ENCODE peak calls at places on chromosomes 6 and 20, in five cellular contexts. P is left ventricle myocardium inferior, Q is HL-60, Z is Peyer's patch, F is progenitor cell of endocrine pancreas. T is an unnamed sample.

GRCh38 chr6:110699780-110700179 is 115.5 kb downstream of the CDK19 start:
- DNase-seq in Q (no peak), P (no peak), F (no peak), Z (no peak), T (no peak)

GRCh38 chr20:53621482-53622246 is 28.0 kb upstream of the ZNF217 start:
- DNase-seq in Z (no peak), F (no peak), P (peak; percentile 35), Q (no peak), T (no peak)

GRCh38 chr20:64093013-64093503 is 8.9 kb upstream of the LKAAEAR1 start:
- DNase-seq in P (no peak), Q (no peak), Z (no peak), F (no peak), T (peak; percentile 66)

GRCh38 chr6:107496041-107496440 is 6.1 kb downstream of the SOBP start:
- DNase-seq in Q (no peak), Z (no peak), F (no peak), P (no peak), T (no peak)

GRCh38 chr6:43511824-43512415 is 1.8 kb upstream of the LRRC73 start:
- DNase-seq in Z (no peak), F (no peak), Q (no peak), P (peak; percentile 65), T (no peak)

GRCh38 chr6:156886409-156886808 is 109.2 kb downstream of the ARID1B start:
- DNase-seq in Z (peak; percentile 37), Q (peak; percentile 41), P (no peak), F (no peak), T (no peak)

GRCh38 chr6:108582618-108583017 is 21.9 kb downstream of the FOXO3 start:
- DNase-seq in Q (no peak), F (no peak), P (no peak), Z (no peak), T (no peak)

GRCh38 chr6:170522565-170523183 is 30.4 kb downstream of the PSMB1 start:
- DNase-seq in Z (no peak), P (no peak), F (no peak), Q (no peak), T (peak; percentile 69)

GRCh38 chr20:41715525-41715924 is 97.3 kb upstream of the CHD6 start:
- DNase-seq in Z (no peak), F (no peak), Q (no peak), P (no peak), T (no peak)

GRCh38 chr6:136607204-136607931 is 57.1 kb upstream of the MAP7 start:
- DNase-seq in Z (no peak), P (no peak), F (no peak), Q (peak; percentile 13), T (no peak)

GRCh38 chr6:129370268-129370916 is 339.6 kb downstream of the ARHGAP18 start:
- DNase-seq in Z (no peak), Q (no peak), P (peak; percentile 18), F (no peak), T (peak; percentile 46)

GRCh38 chr20:31848088-31848999 is 2.9 kb upstream of the FOXS1 start:
- DNase-seq in F (no peak), Z (no peak), Q (no peak), P (no peak), T (no peak)

GRCh38 chr6:39214120-39214813 is 15.0 kb downstream of the KCNK5 start:
- DNase-seq in Q (no peak), Z (no peak), P (no peak), F (no peak), T (no peak)

GRCh38 chr6:6003334-6004146 is 3.2 kb downstream of the NRN1 start:
- DNase-seq in F (no peak), Z (no peak), P (no peak), Q (peak; percentile 81), T (peak; percentile 58)

GRCh38 chr20:21352703-21353102 is 44.6 kb downstream of the NKX2-4 start:
- DNase-seq in Q (no peak), Z (no peak), F (no peak), P (no peak), T (no peak)

GRCh38 chr6:8243462-8243861 is 141.1 kb upstream of the EEF1E1 start:
- DNase-seq in F (no peak), Z (no peak), Q (no peak), P (no peak), T (no peak)

GRCh38 chr6:110523461-110524021 is 47.1 kb upstream of the SLC22A16 start:
- DNase-seq in Z (no peak), Q (no peak), F (no peak), P (no peak), T (no peak)

GRCh38 chr6:22709804-22710203 is 140.4 kb downstream of the HDGFL1 start:
- DNase-seq in P (no peak), Q (no peak), Z (no peak), F (no peak), T (no peak)

GRCh38 chr20:48701702-48702101 is 126.1 kb downstream of the PREX1 start:
- DNase-seq in F (no peak), Z (no peak), Q (no peak), P (no peak), T (no peak)

GRCh38 chr6:75605635-75606034 is 4.0 kb downstream of the SENP6 start:
- DNase-seq in Q (no peak), F (no peak), Z (no peak), P (no peak), T (no peak)

GRCh38 chr20:8578191-8578690 is 446.2 kb downstream of the PLCB1 start:
- DNase-seq in P (no peak), F (no peak), Z (no peak), Q (no peak), T (no peak)

GRCh38 chr6:96234476-96234875 is 218.7 kb downstream of the FUT9 start:
- DNase-seq in F (no peak), Q (no peak), Z (no peak), P (no peak), T (no peak)

GRCh38 chr6:13239530-13240455 is 88.5 kb downstream of the TBC1D7 start:
- DNase-seq in Z (no peak), F (no peak), Q (no peak), P (no peak), T (no peak)

GRCh38 chr6:25898289-25898977 is 24.4 kb upstream of the SLC17A3 start:
- DNase-seq in F (no peak), Z (no peak), P (no peak), Q (no peak), T (no peak)

GRCh38 chr6:34894693-34895092 is 5.6 kb downstream of the ANKS1A start:
- DNase-seq in Z (no peak), P (no peak), F (no peak), Q (no peak), T (no peak)

GRCh38 chr6:150185697-150186096 is 42.9 kb downstream of the PPP1R14C start:
- DNase-seq in Z (no peak), F (no peak), Q (no peak), P (no peak), T (no peak)

GRCh38 chr20:52943185-52943841 is 28.8 kb upstream of the TSHZ2 start:
- DNase-seq in F (no peak), P (no peak), Z (no peak), Q (peak; percentile 10), T (no peak)

GRCh38 chr6:166365221-166365620 is 17.5 kb downstream of the MPC1 start:
- DNase-seq in Z (no peak), F (no peak), P (no peak), Q (no peak), T (no peak)

DNA sequence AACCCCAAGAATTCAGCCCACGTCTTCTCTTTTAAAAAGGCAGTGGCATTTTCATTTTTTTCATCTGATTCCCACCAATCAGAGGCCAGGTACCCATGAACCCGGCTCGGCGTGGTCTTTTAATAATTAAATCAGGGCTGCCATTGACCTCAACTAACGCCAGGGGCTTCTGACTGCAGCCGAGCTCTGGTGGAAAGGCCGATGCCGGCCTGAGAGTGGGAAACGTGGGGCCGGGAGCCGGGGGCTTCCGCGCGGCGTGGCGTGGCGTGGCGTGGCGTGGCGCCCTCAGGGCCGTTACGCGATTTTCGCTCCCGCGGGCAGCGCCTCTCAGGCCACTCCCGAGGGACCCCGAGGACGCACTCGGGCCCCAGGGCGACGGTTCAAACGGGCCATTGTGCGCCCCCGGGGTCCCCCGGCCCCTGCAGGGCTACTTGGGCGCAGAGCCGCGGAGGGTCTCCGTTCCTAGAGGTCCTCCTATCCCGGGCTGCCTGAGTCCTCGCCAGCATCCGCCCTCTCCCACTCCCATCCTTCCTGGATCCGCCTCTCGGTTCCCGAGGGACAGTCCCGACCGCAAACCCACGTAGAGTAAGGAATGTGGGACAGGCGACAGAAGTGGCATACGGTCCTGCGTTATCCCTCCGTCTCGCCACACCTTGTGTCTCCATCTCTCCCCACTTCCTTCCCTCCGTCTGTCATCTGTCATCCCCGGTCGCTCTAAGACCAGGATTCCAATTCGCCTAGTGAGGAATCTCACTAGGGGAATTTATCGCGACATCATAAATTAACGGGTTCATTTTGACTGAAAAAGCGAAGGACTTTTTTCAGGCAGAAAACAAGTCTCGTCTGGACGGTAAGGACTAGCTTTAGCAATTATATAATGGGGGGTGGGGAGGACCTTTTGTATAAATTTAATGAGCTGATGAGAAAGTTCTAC is 876 bp upstream of the TBPL1 start:
- DNase-seq in P (peak; percentile 67), F (peak; percentile 42), Z (peak; percentile 75), Q (peak; percentile 31), T (peak; percentile 79)
- TF ChIP-seq CTCF in P (peak; percentile 59), F (peak; percentile 59), Z (peak; percentile 37), Q (no peak), T (peak; percentile 84)

GRCh38 chr6:73580247-73581149 is 59.7 kb upstream of the EEF1A1 start:
- DNase-seq in F (peak; percentile 65), P (peak; percentile 78), Z (peak; percentile 63), Q (no peak), T (peak; percentile 47)
- TF ChIP-seq CTCF in F (peak; percentile 64), P (peak; percentile 58), Z (no peak), Q (peak; percentile 53), T (no peak)

DNA sequence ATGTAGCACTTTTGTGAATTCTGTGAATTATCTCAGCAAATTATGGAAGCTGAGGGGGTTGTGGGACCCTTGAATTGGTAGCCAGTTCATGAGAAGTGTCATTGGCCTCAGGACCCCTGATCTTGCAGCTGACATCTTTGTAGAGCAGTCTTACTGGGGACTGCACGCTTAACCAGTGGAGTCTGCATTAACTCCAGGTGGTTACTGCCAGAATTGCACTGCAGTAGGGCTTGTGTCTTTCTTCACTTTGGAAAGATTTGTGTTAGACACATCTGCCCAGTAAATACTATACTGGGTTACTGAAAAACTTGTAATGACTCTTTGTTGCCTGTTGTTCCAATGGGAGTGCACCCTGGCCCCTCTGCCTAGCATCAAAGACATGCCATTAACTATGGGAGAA is 21.2 kb upstream of the CDKN1A start:
- DNase-seq in Q (no peak), P (no peak), Z (no peak), F (no peak), T (no peak)
- TF ChIP-seq CTCF in Q (no peak), P (no peak), Z (no peak), F (no peak), T (peak; percentile 13)

DNA sequence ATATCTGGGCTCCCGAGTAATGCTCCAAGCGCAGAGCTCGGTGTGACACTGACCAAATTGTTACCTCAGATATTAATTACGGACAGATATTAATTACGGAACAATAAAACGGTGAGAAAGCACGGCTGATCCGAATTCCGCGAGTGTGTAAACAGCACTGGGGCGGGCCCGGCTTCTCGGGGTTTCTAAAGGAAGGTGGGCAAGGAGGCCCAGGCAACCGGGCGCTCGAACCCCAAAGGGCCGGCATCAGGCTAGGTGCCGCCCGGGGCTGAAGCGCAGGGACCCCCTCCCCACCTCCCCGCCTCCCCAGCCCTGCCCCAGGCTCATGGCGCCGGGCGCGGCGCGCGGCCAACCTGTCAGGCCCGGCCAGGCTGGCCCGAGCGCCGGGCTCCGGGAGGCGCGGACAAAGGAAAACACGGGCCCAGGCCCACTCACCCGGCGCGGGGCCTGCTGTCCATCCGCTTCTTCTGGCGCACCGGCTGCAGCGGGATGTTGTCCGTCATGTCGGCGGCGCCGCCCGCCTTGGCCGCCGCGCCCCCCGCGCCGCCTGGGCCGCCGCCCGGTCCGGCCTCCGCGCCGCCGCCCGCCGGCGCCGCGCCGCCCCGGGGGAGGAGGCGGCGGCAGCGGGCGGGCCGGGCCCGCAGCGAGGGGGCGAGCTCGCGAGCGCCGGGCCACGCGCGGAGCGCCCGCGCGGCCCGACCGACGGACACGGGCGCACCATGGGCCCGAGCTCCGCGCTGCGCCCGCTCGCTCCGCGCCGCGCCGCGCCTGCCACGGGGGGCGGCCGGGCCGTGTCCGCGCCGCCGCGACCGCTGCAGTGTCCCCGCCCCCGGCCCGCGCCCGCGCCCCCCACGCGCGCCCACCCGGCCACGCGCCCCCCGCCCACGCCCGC is at the start of gene ATP9A:
- DNase-seq in P (peak; percentile 34), F (peak; percentile 19), Q (no peak), Z (no peak), T (peak; percentile 55)
- TF ChIP-seq CTCF in P (no peak), F (no peak), Q (no peak), Z (no peak), T (peak; percentile 51)

T was measured in glutamatergic neuron.